ENCODE peak calls at places on chromosomes 5 and 9, in eight cellular contexts. G is endodermal cell; R is cardiac muscle cell; J is CD8-positive, alpha-beta T cell; F is fibroblast of lung; A is uterus; O is mammary epithelial cell; T is transverse colon. Q is an unnamed sample.
A peak's percentile ranks its signal among the peaks of the same experiment; 100 is the strongest.

GRCh38 chr5:174937201-174938130 is 213.1 kb downstream of the MSX2 start:
- DNase-seq in G (no peak), F (no peak), O (no peak), T (no peak), J (no peak), A (no peak), R (no peak), Q (no peak)

GRCh38 chr9:115494393-115494792 is 376.4 kb upstream of the TNC start:
- DNase-seq in G (no peak), F (no peak), A (no peak), O (no peak), R (no peak), T (no peak), J (no peak), Q (no peak)

GRCh38 chr9:135230817-135231520 is 143.5 kb downstream of the OLFM1 start:
- DNase-seq in F (no peak), T (no peak), G (peak; percentile 62), O (no peak), J (no peak), A (no peak), R (no peak), Q (no peak)

GRCh38 chr5:124859027-124859426 is 112.6 kb upstream of the ZNF608 start:
- DNase-seq in R (no peak), A (no peak), G (no peak), O (no peak), J (no peak), T (peak; percentile 12), F (no peak), Q (no peak)

GRCh38 chr5:140420226-140420570 is 18.6 kb downstream of the ANKHD1 start:
- DNase-seq in A (no peak), O (no peak), R (peak; percentile 8), T (no peak), J (no peak), G (no peak), F (peak; percentile 15), Q (no peak)

GRCh38 chr5:149853019-149853648 is 91.5 kb downstream of the PDE6A start:
- DNase-seq in J (no peak), T (peak; percentile 83), O (peak; percentile 49), F (peak; percentile 82), A (peak; percentile 76), G (peak; percentile 94), R (peak; percentile 88), Q (peak; percentile 95)

GRCh38 chr5:180070726-180071417 is 687 bp downstream of the RNF130 start:
- DNase-seq in F (peak; percentile 62), J (no peak), T (peak; percentile 33), A (no peak), O (peak; percentile 64), G (peak; percentile 79), R (peak; percentile 64), Q (no peak)

GRCh38 chr5:56330806-56331205 is 97.7 kb upstream of the ANKRD55 start:
- DNase-seq in A (no peak), O (no peak), T (no peak), R (no peak), G (no peak), F (no peak), J (no peak), Q (no peak)

GRCh38 chr9:89923961-89924504 is 319.2 kb downstream of the GADD45G start:
- DNase-seq in T (no peak), J (no peak), A (no peak), O (no peak), G (peak; percentile 43), R (no peak), F (peak; percentile 7), Q (no peak)

GRCh38 chr5:7391215-7391614 is 4.7 kb upstream of the ADCY2 start:
- DNase-seq in R (no peak), G (peak; percentile 67), J (no peak), O (no peak), A (no peak), F (no peak), T (no peak), Q (peak; percentile 31)
- TF ChIP-seq CTCF in R (no peak), G (peak; percentile 68), J (no peak), O (no peak), A (no peak), F (no peak), T (no peak), Q (no peak)

GRCh38 chr9:122456123-122456522 is 21.6 kb downstream of the OR1J1 start:
- DNase-seq in F (no peak), J (no peak), O (no peak), A (no peak), G (no peak), R (no peak), T (no peak), Q (no peak)

GRCh38 chr9:122453677-122454135 is 24.0 kb downstream of the OR1J1 start:
- DNase-seq in F (no peak), J (no peak), T (no peak), R (no peak), G (no peak), O (peak; percentile 3), A (no peak), Q (no peak)

GRCh38 chr9:122457787-122458186 is 19.9 kb downstream of the OR1J1 start:
- DNase-seq in O (no peak), A (no peak), F (no peak), J (no peak), T (no peak), G (no peak), R (no peak), Q (no peak)
- H3K27ac ChIP-seq in O (no peak overlapping the region), A (no peak overlapping the region), F (no peak overlapping the region), J (no peak overlapping the region), T (no peak overlapping the region), G (no peak overlapping the region), R (no peak overlapping the region), Q (no peak overlapping the region)

DNA sequence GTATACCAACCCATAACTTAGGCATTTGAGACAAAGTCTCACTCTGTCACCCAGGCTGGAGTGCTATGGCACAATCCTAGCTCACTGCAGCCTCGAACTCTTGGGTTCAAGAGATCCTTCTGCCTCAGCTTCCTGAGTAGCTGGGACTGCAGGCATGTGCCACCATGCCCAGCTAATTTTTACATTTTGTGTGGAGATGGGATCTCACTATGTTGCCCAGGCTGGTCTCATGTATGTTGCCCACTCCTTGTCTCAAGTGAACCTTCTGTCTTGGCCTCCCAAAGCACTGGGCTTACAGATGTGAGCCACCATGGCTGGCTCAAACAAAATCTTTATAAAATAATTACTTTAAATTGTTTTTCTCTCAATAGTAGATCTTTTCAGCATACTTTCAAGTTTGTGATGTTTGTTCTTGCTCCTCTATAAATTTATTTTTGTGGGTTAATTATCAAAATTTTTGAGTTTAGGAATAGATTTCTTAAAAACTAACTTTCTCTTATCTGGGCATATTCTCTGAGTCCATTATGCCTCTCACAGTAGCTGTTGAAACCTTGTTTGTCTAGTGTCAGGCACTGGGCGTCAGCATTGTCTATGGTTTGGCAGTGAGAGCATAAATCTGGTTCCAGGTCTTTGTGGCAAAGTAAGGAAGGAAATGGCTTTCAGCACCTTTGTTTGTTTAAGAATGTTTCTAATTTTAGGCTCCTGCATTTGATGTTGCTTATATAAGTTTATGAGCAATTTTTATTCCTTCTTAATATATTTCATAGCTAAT is 38.7 kb downstream of the NLN start:
- DNase-seq in R (peak; percentile 88), J (peak; percentile 27), A (no peak), G (no peak), F (peak; percentile 23), T (peak; percentile 52), O (peak; percentile 43), Q (no peak)
- TF ChIP-seq CTCF in R (peak; percentile 47), J (peak; percentile 74), A (no peak), G (no peak), F (no peak), T (no peak), O (peak; percentile 51), Q (no peak)

DNA sequence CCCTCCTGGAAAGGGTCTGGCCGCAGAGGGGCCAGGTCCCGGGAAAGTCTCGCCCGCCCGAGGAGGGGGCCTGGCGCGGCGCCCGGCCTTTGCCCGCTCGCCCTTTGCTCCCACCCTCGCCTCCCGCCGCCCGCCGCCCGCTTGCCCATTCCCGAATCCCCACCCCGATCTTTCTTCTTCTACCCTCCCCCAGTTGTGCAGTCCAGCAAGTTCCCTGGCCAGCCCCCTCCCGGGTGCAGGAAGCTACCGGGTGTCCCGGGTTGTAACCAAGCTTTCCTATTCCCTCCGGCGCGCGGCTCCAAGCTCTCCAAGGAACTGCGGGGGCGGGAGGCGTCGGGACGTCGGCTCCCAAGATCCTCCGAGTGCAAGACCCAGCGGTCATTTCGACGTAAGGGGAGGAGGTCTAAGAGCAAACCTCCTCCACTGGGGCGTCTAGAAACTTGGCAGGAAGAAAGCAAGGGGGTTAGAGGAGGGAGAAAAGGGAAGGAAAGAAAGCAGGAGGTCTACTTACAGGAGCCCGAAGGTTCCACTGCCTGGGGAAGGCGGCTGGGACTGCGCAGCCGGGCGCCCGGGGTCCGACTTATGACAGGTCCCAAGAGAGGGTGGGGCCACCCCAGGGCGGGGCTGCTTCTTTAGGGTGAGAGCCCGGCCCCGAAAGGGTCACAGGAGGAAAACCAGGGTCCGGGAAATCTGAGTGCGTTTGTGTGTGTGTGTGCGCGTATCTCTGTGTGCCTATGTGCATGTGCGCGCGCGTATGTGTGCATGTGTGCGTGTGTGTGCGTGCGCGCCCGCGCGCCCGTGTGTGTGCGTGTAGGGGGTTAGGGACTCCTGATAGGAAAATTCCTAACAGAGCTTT is at the start of gene PTGR1:
- DNase-seq in G (peak; percentile 92), J (no peak), O (peak; percentile 83), T (peak; percentile 80), F (peak; percentile 87), R (peak; percentile 96), A (peak; percentile 87), Q (peak; percentile 96)
- H3K27ac ChIP-seq in G (no peak within 1 kb of the TSS), J (no peak within 1 kb of the TSS), O (peak within 1 kb of the TSS; percentile 60), T (peak within 1 kb of the TSS; percentile 89), F (peak within 1 kb of the TSS; percentile 81), R (peak within 1 kb of the TSS; percentile 53), A (peak within 1 kb of the TSS; percentile 83), Q (peak within 1 kb of the TSS; percentile 89)

GRCh38 chr5:65102501-65102825 is 333.7 kb downstream of the CWC27 start:
- DNase-seq in T (no peak), J (no peak), G (no peak), R (no peak), O (no peak), A (no peak), F (peak; percentile 8), Q (no peak)

GRCh38 chr5:65104831-65105230 is 336.1 kb downstream of the CWC27 start:
- DNase-seq in G (no peak), J (no peak), A (no peak), R (no peak), T (no peak), O (peak; percentile 56), F (no peak), Q (no peak)

GRCh38 chr5:65103674-65104035 is 334.9 kb downstream of the CWC27 start:
- DNase-seq in J (no peak), F (no peak), O (no peak), R (no peak), A (peak; percentile 23), T (no peak), G (no peak), Q (peak; percentile 75)

GRCh38 chr5:65101706-65102105 is 333.0 kb downstream of the CWC27 start:
- DNase-seq in O (no peak), J (no peak), A (no peak), F (peak; percentile 80), G (no peak), T (no peak), R (peak; percentile 42), Q (no peak)

GRCh38 chr5:65102826-65103673 is 334.3 kb downstream of the CWC27 start:
- DNase-seq in F (peak; percentile 51), A (peak; percentile 68), T (peak; percentile 70), G (peak; percentile 79), O (no peak), J (peak; percentile 28), R (peak; percentile 77), Q (no peak)
- TF ChIP-seq CTCF in F (peak; percentile 13), A (peak; percentile 44), T (peak; percentile 21), G (peak; percentile 39), O (peak; percentile 3), J (no peak), R (peak; percentile 28), Q (peak; percentile 41)